ENCODE peak calls at places on chromosomes 6 and 20, in five cellular contexts. W is neural progenitor cell, B is fibroblast of lung, O is GM23248, V is endothelial cell of umbilical vein. N is an unnamed sample. For H4K20me1, the result is how much of the 10 kb centered on the place peaks cover.

GRCh38 chr6:118551673-118552063 is 3.6 kb downstream of the PLN start:
- DNase-seq in V (no peak), W (no peak), O (peak), B (peak), N (no peak)

GRCh38 chr6:137926207-137926731 is 59.2 kb downstream of the TNFAIP3 start:
- DNase-seq in W (peak), O (peak), B (peak), V (peak), N (peak)

GRCh38 chr6:155890409-155890808 is 434.8 kb upstream of the NOX3 start:
- DNase-seq in V (no peak), W (no peak), B (no peak), O (no peak), N (no peak)

GRCh38 chr6:120938876-120939231 is 395.4 kb downstream of the TBC1D32 start:
- DNase-seq in W (no peak), V (no peak), O (no peak), B (no peak), N (no peak)

GRCh38 chr6:128899651-128900050 is 16.7 kb downstream of the LAMA2 start:
- DNase-seq in B (peak), V (no peak), W (no peak), O (peak), N (no peak)

GRCh38 chr6:149015877-149016525 is 269.2 kb downstream of the UST start:
- DNase-seq in B (no peak), V (no peak), W (no peak), O (peak), N (no peak)

GRCh38 chr20:47677314-47678129 is 107.8 kb downstream of the SULF2 start:
- DNase-seq in O (peak), W (peak), B (peak), V (peak), N (peak)

GRCh38 chr20:57330998-57331397 is 1.4 kb downstream of the SPO11 start:
- DNase-seq in B (peak), W (no peak), O (peak), V (no peak), N (no peak)

GRCh38 chr20:43800186-43800585 is 73.4 kb upstream of the GTSF1L start:
- DNase-seq in O (no peak), B (no peak), V (no peak), W (no peak), N (no peak)

GRCh38 chr6:39137235-39137634 is 22.2 kb upstream of the SAYSD1 start:
- DNase-seq in V (peak), O (peak), B (peak), W (peak), N (peak)

GRCh38 chr6:63813531-63813930 is 177.9 kb downstream of the PHF3 start:
- DNase-seq in O (no peak), W (peak), B (no peak), V (no peak), N (no peak)

GRCh38 chr6:149181304-149181703 is 136.2 kb upstream of the TAB2 start:
- DNase-seq in B (no peak), V (no peak), W (no peak), O (no peak), N (no peak)

DNA sequence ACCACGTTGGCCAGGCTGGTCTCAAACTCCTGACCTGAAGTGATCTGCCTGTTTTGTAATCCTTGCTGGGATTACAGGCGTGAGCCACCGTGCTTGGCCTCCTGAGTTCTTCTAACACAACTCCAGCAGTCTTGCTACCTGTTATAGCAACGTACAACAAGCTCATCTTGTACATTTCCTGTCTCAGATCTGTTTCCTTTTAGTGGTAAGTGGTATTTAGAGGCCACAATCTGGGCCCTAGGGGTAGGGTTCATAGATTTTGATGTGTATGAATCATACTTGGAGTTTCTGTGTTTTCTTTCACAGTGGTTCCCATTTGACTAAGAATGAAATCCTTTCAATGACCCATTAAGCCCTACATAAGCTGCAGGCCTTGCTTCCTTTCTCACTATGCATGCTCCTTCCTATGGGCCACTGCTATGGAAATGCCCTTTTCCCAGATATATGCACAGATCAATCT is 27.1 kb upstream of the SYNCRIP start:
- DNase-seq in V (peak), W (no peak), B (peak), O (peak), N (peak)
- H4K20me1 ChIP-seq in V (under half), W (under half), B (under half), O (under half), N (under half)

GRCh38 chr6:108578166-108578565 is 17.4 kb downstream of the FOXO3 start:
- DNase-seq in W (no peak), B (no peak), V (no peak), O (no peak), N (no peak)
- H4K20me1 ChIP-seq in W (under half), B (under half), V (under half), O (under half), N (under half)

GRCh38 chr6:166927942-166928643 is 28.3 kb downstream of the RNASET2 start:
- DNase-seq in W (no peak), B (no peak), V (no peak), O (no peak), N (no peak)
- H4K20me1 ChIP-seq in W (under half), B (under half), V (under half), O (under half), N (under half)

GRCh38 chr6:111846511-111847409 is 26.5 kb downstream of the FYN start:
- DNase-seq in B (no peak), O (peak), W (no peak), V (no peak), N (no peak)

GRCh38 chr6:111844921-111845320 is 28.3 kb downstream of the FYN start:
- DNase-seq in V (peak), W (peak), B (no peak), O (no peak), N (peak)

GRCh38 chr6:111844376-111844775 is 28.9 kb downstream of the FYN start:
- DNase-seq in V (no peak), B (no peak), O (no peak), W (peak), N (no peak)

GRCh38 chr6:111846061-111846460 is 27.2 kb downstream of the FYN start:
- DNase-seq in V (no peak), O (no peak), W (no peak), B (no peak), N (no peak)

DNA sequence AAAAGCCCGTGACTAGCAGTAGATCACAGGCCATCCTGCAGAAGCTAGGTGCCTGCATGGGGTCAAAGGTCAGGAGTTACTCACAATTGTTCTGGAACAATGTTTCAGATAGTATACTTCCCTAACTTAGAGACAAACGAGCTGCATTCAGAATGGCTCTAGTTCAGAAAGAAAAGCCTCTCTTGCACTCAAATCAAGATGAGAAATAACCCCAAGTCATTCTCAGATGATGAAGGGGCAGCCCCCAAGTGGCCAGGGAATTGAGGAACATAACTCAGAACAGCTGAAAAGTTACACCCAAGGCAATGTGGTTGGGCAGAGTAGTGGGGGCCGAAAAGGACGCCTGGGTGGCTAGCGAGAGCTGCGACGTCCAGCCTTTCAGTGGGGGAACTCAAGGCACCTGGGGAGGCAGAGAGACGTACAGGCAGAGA is 27.8 kb downstream of the FYN start:
- DNase-seq in O (no peak), V (peak), B (no peak), W (peak), N (no peak)
- H4K20me1 ChIP-seq in O (under half), V (under half), B (under half), W (half or more), N (under half)

GRCh38 chr20:51016521-51016920 is 6.4 kb downstream of the KCNG1 start:
- DNase-seq in O (no peak), B (no peak), W (no peak), V (no peak), N (no peak)
- H4K20me1 ChIP-seq in O (under half), B (under half), W (under half), V (under half), N (under half)

GRCh38 chr6:37491830-37492208 is 7.9 kb downstream of the CCDC167 start:
- DNase-seq in V (no peak), O (no peak), W (no peak), B (no peak), N (no peak)
- H4K20me1 ChIP-seq in V (under half), O (under half), W (under half), B (under half), N (under half)

GRCh38 chr20:46031014-46031569 is 2.1 kb downstream of the SLC12A5 start:
- DNase-seq in V (no peak), O (no peak), B (no peak), W (no peak), N (no peak)
- H4K20me1 ChIP-seq in V (under half), O (under half), B (under half), W (half or more), N (under half)

GRCh38 chr6:34695729-34696188 is 808 bp downstream of the ILRUN start:
- DNase-seq in V (peak), B (no peak), W (peak), O (no peak), N (no peak)
- H4K20me1 ChIP-seq in V (under half), B (under half), W (under half), O (under half), N (under half)

N was measured in H9.